ENCODE peak calls at places on chromosomes 4 and X, in nine cellular contexts. One of them, this sample, is unnamed.

GRCh38 chr4:102501635-102502382 is 650 bp downstream of the NFKB1 start:
- DNase-seq in GM03348: peak
- DNase-seq in ACHN: peak
- DNase-seq in HFF-Myc: no peak
- DNase-seq in foreskin keratinocyte: peak
- DNase-seq in glomerular endothelial cell: peak
- DNase-seq in body of pancreas: peak
- DNase-seq in progenitor cell of endocrine pancreas: peak
- DNase-seq in stimulated activated CD4-positive, alpha-beta T cell treated with anti-CD3 and anti-CD28 coated beads, Interleukin-15, amount 100 ng/mL, for 1 hour: peak
- DNase-seq in this sample: no peak

GRCh38 chr4:133147365-133147821 is 1.7 kb upstream of the PCDH10 start:
- DNase-seq in GM03348: no peak
- DNase-seq in ACHN: no peak
- DNase-seq in HFF-Myc: no peak
- DNase-seq in foreskin keratinocyte: no peak
- DNase-seq in glomerular endothelial cell: no peak
- DNase-seq in body of pancreas: no peak
- DNase-seq in progenitor cell of endocrine pancreas: no peak
- DNase-seq in stimulated activated CD4-positive, alpha-beta T cell treated with anti-CD3 and anti-CD28 coated beads, Interleukin-15, amount 100 ng/mL, for 1 hour: no peak
- DNase-seq in this sample: no peak

GRCh38 chr4:38583102-38583501 is 80.9 kb upstream of the KLF3 start:
- DNase-seq in GM03348: no peak
- DNase-seq in ACHN: no peak
- DNase-seq in HFF-Myc: no peak
- DNase-seq in foreskin keratinocyte: no peak
- DNase-seq in glomerular endothelial cell: no peak
- DNase-seq in body of pancreas: no peak
- DNase-seq in progenitor cell of endocrine pancreas: no peak
- DNase-seq in stimulated activated CD4-positive, alpha-beta T cell treated with anti-CD3 and anti-CD28 coated beads, Interleukin-15, amount 100 ng/mL, for 1 hour: no peak
- DNase-seq in this sample: no peak

GRCh38 chr4:100269446-100269845 is 79.2 kb upstream of the DDIT4L start:
- DNase-seq in GM03348: no peak
- DNase-seq in ACHN: no peak
- DNase-seq in HFF-Myc: no peak
- DNase-seq in foreskin keratinocyte: no peak
- DNase-seq in glomerular endothelial cell: no peak
- DNase-seq in body of pancreas: no peak
- DNase-seq in progenitor cell of endocrine pancreas: no peak
- DNase-seq in stimulated activated CD4-positive, alpha-beta T cell treated with anti-CD3 and anti-CD28 coated beads, Interleukin-15, amount 100 ng/mL, for 1 hour: no peak
- DNase-seq in this sample: no peak

GRCh38 chr4:38964942-38965775 is 67.0 kb downstream of the TMEM156 start:
- DNase-seq in GM03348: no peak
- DNase-seq in ACHN: no peak
- DNase-seq in HFF-Myc: no peak
- DNase-seq in foreskin keratinocyte: no peak
- DNase-seq in glomerular endothelial cell: no peak
- DNase-seq in body of pancreas: no peak
- DNase-seq in progenitor cell of endocrine pancreas: no peak
- DNase-seq in stimulated activated CD4-positive, alpha-beta T cell treated with anti-CD3 and anti-CD28 coated beads, Interleukin-15, amount 100 ng/mL, for 1 hour: no peak
- DNase-seq in this sample: no peak

GRCh38 chr4:127632420-127633403 is at the start of gene INTU:
- DNase-seq in GM03348: peak
- DNase-seq in ACHN: peak
- DNase-seq in HFF-Myc: peak
- DNase-seq in foreskin keratinocyte: peak
- DNase-seq in glomerular endothelial cell: peak
- DNase-seq in body of pancreas: peak
- DNase-seq in progenitor cell of endocrine pancreas: peak
- DNase-seq in stimulated activated CD4-positive, alpha-beta T cell treated with anti-CD3 and anti-CD28 coated beads, Interleukin-15, amount 100 ng/mL, for 1 hour: no peak
- DNase-seq in this sample: peak

GRCh38 chr4:119000400-119000799 is 111.7 kb downstream of the SYNPO2 start:
- DNase-seq in GM03348: no peak
- DNase-seq in ACHN: no peak
- DNase-seq in HFF-Myc: no peak
- DNase-seq in foreskin keratinocyte: no peak
- DNase-seq in glomerular endothelial cell: no peak
- DNase-seq in body of pancreas: no peak
- DNase-seq in progenitor cell of endocrine pancreas: no peak
- DNase-seq in stimulated activated CD4-positive, alpha-beta T cell treated with anti-CD3 and anti-CD28 coated beads, Interleukin-15, amount 100 ng/mL, for 1 hour: no peak
- DNase-seq in this sample: no peak

GRCh38 chr4:28378109-28378830 is 1517.6 kb downstream of the STIM2 start:
- DNase-seq in GM03348: no peak
- DNase-seq in ACHN: no peak
- DNase-seq in HFF-Myc: no peak
- DNase-seq in foreskin keratinocyte: no peak
- DNase-seq in glomerular endothelial cell: no peak
- DNase-seq in body of pancreas: no peak
- DNase-seq in progenitor cell of endocrine pancreas: no peak
- DNase-seq in stimulated activated CD4-positive, alpha-beta T cell treated with anti-CD3 and anti-CD28 coated beads, Interleukin-15, amount 100 ng/mL, for 1 hour: no peak
- DNase-seq in this sample: no peak

GRCh38 chrX:36583674-36584073 is 424.5 kb upstream of the FAM47C start:
- DNase-seq in GM03348: no peak
- DNase-seq in ACHN: no peak
- DNase-seq in HFF-Myc: no peak
- DNase-seq in foreskin keratinocyte: no peak
- DNase-seq in glomerular endothelial cell: no peak
- DNase-seq in body of pancreas: no peak
- DNase-seq in progenitor cell of endocrine pancreas: no peak
- DNase-seq in stimulated activated CD4-positive, alpha-beta T cell treated with anti-CD3 and anti-CD28 coated beads, Interleukin-15, amount 100 ng/mL, for 1 hour: no peak
- DNase-seq in this sample: no peak

GRCh38 chrX:154374361-154375155 is at the start of gene FLNA:
- DNase-seq in GM03348: no peak
- DNase-seq in ACHN: no peak
- DNase-seq in HFF-Myc: no peak
- DNase-seq in foreskin keratinocyte: no peak
- DNase-seq in glomerular endothelial cell: no peak
- DNase-seq in body of pancreas: peak
- DNase-seq in progenitor cell of endocrine pancreas: peak
- DNase-seq in stimulated activated CD4-positive, alpha-beta T cell treated with anti-CD3 and anti-CD28 coated beads, Interleukin-15, amount 100 ng/mL, for 1 hour: no peak
- DNase-seq in this sample: no peak

GRCh38 chrX:74133156-74133796 is 170.7 kb upstream of the ZCCHC13 start:
- DNase-seq in GM03348: peak
- DNase-seq in ACHN: peak
- DNase-seq in HFF-Myc: peak
- DNase-seq in foreskin keratinocyte: no peak
- DNase-seq in glomerular endothelial cell: peak
- DNase-seq in body of pancreas: no peak
- DNase-seq in progenitor cell of endocrine pancreas: no peak
- DNase-seq in stimulated activated CD4-positive, alpha-beta T cell treated with anti-CD3 and anti-CD28 coated beads, Interleukin-15, amount 100 ng/mL, for 1 hour: no peak
- DNase-seq in this sample: peak

This sample was measured in SK-N-MC.